ENCODE peak calls at places on chromosomes 12 and 14, in eight cellular contexts. W, B, G, X, M, V, A and P are unnamed samples.

GRCh38 chr14:103129301-103130016 is 6.2 kb downstream of the TNFAIP2 start:
- DNase-seq in W (peak), B (no peak), G (no peak), X (no peak), M (peak), V (no peak), A (no peak), P (no peak)

GRCh38 chr14:51298895-51299294 is 58.8 kb downstream of the TMX1 start:
- DNase-seq in W (no peak), B (no peak), G (no peak), X (no peak), M (peak), V (no peak), A (no peak), P (no peak)

GRCh38 chr14:75979641-75980422 is 2.0 kb downstream of the TGFB3 start:
- DNase-seq in W (no peak), B (no peak), G (no peak), X (no peak), M (no peak), V (no peak), A (no peak), P (peak)

GRCh38 chr12:117047810-117048584 is 51.2 kb downstream of the TESC start:
- DNase-seq in W (peak), B (no peak), G (no peak), X (no peak), M (peak), V (no peak), A (no peak), P (no peak)

GRCh38 chr12:11482955-11483354 is 87.6 kb upstream of the PRB2 start:
- DNase-seq in W (no peak), B (no peak), G (no peak), X (no peak), M (peak), V (no peak), A (no peak), P (no peak)

GRCh38 chr14:51368721-51369163 is 128.7 kb downstream of the TMX1 start:
- DNase-seq in W (no peak), B (no peak), G (no peak), X (no peak), M (peak), V (no peak), A (no peak), P (no peak)

GRCh38 chr12:70823182-70823976 is 97.2 kb downstream of the PTPRR start:
- DNase-seq in W (no peak), B (no peak), G (no peak), X (no peak), M (peak), V (no peak), A (no peak), P (no peak)

GRCh38 chr14:77306406-77307098 is 14.1 kb downstream of the POMT2 start:
- DNase-seq in W (no peak), B (no peak), G (peak), X (no peak), M (no peak), V (no peak), A (no peak), P (peak)